ENCODE peak calls at places on chromosomes 12 and 14, in five cellular contexts. X is body of pancreas, K is IMR-90, N is heart left ventricle, G is transverse colon. A is an unnamed sample.

GRCh38 chr14:73764881-73765280 is 50.7 kb upstream of the PNMA1 start:
- DNase-seq in X (peak; percentile 71), K (no peak), N (no peak), G (peak; percentile 79), A (peak; percentile 44)

GRCh38 chr12:108310489-108310888 is 28.6 kb downstream of the CMKLR1 start:
- DNase-seq in X (no peak), K (no peak), N (no peak), G (no peak), A (peak; percentile 1)

GRCh38 chr14:74637184-74637562 is 25.1 kb upstream of the LTBP2 start:
- DNase-seq in X (no peak), K (no peak), N (no peak), G (no peak), A (no peak)

GRCh38 chr14:36901846-36902245 is 240.2 kb downstream of the PAX9 start:
- DNase-seq in X (no peak), K (peak; percentile 2), N (no peak), G (no peak), A (peak; percentile 46)

GRCh38 chr12:56007892-56008471 is 10.9 kb downstream of the SUOX start:
- DNase-seq in X (no peak), K (no peak), N (no peak), G (no peak), A (peak; percentile 12)

GRCh38 chr12:59122784-59123183 is 202.5 kb upstream of the LRIG3 start:
- DNase-seq in X (no peak), K (no peak), N (no peak), G (no peak), A (peak; percentile 54)

GRCh38 chr12:14629832-14630688 is 62.4 kb upstream of the PLBD1 start:
- DNase-seq in X (peak; percentile 81), K (peak; percentile 62), N (no peak), G (peak; percentile 84), A (peak; percentile 84)

GRCh38 chr14:86243158-86243557 is 713.2 kb downstream of the FLRT2 start:
- DNase-seq in X (no peak), K (no peak), N (no peak), G (no peak), A (no peak)

GRCh38 chr12:56324196-56324595 is 8.4 kb upstream of the CNPY2 start:
- DNase-seq in X (no peak), K (no peak), N (no peak), G (no peak), A (no peak)

DNA sequence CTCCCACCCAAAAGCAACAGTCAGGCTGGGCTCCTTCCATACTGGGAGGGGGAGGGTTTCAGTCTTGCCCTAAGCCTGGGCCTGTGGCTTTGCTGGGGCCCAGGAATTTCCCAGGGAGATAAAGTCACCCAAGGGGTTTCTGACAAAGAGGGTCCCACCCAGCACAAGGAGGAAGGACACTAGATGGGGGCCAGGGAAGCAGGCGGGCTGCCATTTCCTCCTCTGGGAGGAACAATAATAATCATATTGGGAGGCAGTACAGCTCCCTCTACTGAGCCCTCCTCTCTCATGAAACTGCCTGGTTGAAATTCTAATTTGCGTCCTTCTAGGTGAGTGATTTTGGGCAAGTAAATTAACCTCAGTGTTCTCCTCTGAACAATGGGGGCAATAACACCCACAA is 7.9 kb downstream of the SLC8B1 start:
- DNase-seq in X (no peak), K (no peak), N (no peak), G (no peak), A (peak; percentile 33)
- TF ChIP-seq CTCF in X (no peak), K (no peak), N (no peak), G (no peak), A (peak; percentile 2)

DNA sequence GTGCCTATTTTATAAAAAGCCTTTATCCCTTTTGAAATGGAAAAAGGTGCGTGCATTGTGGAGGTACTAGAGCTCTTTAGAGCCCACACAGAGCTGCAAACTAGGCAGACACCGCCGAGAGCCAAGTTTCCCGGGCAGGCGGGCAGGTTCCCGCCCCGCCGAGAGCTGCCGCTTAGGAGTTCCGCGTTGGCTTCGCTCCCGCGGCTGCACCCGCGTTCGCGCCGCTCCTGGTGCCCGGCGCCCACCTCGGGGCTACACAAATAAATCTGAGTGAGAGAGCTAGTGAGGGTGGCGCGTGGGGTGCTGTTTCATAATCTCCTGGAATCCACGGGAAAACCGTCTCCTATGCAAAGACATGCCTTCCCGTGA is 715 bp downstream of the KITLG start:
- DNase-seq in X (peak; percentile 60), K (no peak), N (peak; percentile 63), G (peak; percentile 56), A (no peak)
- H3K4me3 ChIP-seq in X (peak overlapping the region; percentile 83), K (peak overlapping the region; percentile 52), N (peak overlapping the region; percentile 72), G (peak overlapping the region; percentile 70), A (peak overlapping the region; percentile 70)

GRCh38 chr12:132825861-132826260 is 2.8 kb downstream of the GOLGA3 start:
- DNase-seq in X (no peak), K (no peak), N (no peak), G (no peak), A (no peak)
- TF ChIP-seq CTCF in X (no peak), K (no peak), N (no peak), G (no peak), A (no peak)

DNA sequence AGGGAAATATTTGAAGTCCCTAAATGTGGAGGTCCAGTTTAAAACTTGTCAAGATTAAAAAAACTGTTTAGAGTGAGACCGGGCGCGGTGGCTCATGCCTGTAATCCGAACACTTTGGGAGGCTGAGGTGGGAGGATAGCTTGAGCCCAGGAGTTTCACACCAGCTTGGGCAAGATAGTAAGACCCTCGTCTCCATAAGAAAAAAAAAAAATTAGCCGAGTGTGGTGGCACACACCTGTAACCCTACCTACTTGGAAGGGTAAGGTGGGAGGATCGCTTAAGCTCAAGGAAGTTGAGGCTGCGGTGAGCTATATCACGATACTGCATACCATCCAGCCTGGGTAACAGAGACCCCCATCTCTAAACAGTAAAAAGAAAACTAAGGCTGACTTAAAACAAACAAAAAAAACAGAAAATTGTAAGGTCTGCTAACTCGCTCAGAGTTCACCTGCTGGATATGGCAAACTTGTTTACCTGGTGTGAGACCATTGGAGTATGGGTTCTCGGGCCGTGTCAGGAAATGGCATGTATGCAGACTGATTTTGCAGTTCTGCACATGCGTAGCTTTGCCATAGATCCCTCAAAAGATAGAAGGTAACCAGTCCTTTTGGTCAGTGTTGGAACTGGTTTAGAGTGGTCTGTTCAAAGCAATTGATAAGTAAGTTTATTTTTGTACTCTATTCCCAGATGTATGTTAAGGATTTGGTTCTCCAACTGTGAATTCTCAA is 2.1 kb downstream of the RNF10 start:
- DNase-seq in X (no peak), K (no peak), N (no peak), G (peak; percentile 37), A (no peak)
- H3K4me3 ChIP-seq in X (peak overlapping the region; percentile 79), K (peak overlapping the region; percentile 58), N (peak overlapping the region; percentile 95), G (peak overlapping the region; percentile 94), A (peak overlapping the region; percentile 97)

GRCh38 chr12:6582196-6582595 is 14.1 kb upstream of the NOP2 start:
- DNase-seq in X (no peak), K (no peak), N (no peak), G (no peak), A (no peak)
- TF ChIP-seq CTCF in X (no peak), K (no peak), N (no peak), G (no peak), A (no peak)

DNA sequence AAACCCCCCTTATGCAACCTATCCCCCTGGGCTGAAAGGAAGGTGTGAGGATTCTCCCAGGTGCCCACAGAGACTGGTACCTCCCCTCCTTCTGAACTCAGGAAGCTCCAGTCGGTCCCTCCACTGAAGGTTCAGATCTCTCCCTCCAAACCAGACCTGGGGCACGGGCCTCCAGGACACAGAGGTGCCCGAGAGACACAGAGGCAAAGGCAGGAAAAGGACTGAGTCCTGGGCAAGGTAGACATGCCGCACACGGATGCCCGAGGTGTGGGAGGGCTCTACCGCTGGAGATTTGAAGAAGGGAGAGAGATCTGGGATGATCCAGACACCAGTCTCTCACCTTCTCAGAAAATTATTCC is 3.6 kb downstream of the CEBPE start:
- DNase-seq in X (no peak), K (no peak), N (no peak), G (no peak), A (no peak)
- H3K4me3 ChIP-seq in X (no peak overlapping the region), K (no peak overlapping the region), N (no peak overlapping the region), G (no peak overlapping the region), A (no peak overlapping the region)